ENCODE peak calls at places on chromosome 2, in four cellular contexts. A is germinal center, H is mesendoderm, E is cardiac fibroblast. Z is an unnamed sample.

GRCh38 chr2:50345691-50346090 is 686.2 kb downstream of the NRXN1 start:
- DNase-seq in A (no peak), H (peak; percentile 26), E (no peak), Z (no peak)

GRCh38 chr2:82344670-82345069 is 2040.1 kb upstream of the LRRTM1 start:
- DNase-seq in E (peak; percentile 2), A (no peak), H (peak; percentile 84), Z (no peak)

GRCh38 chr2:74471332-74472065 is 981 bp downstream of the MRPL53 start:
- DNase-seq in A (no peak), E (peak; percentile 15), H (no peak), Z (peak; percentile 22)

GRCh38 chr2:65329551-65329950 is 101.9 kb downstream of the ACTR2 start:
- DNase-seq in H (no peak), A (no peak), E (no peak), Z (no peak)

GRCh38 chr2:235206980-235207579 is 255.3 kb downstream of the SH3BP4 start:
- DNase-seq in H (no peak), A (no peak), E (no peak), Z (no peak)

GRCh38 chr2:197674546-197674945 is 841 bp downstream of the RFTN2 start:
- DNase-seq in E (no peak), H (no peak), A (no peak), Z (peak; percentile 78)

GRCh38 chr2:125172181-125172580 is 1147.1 kb downstream of the CNTNAP5 start:
- DNase-seq in H (no peak), A (no peak), E (no peak), Z (no peak)

GRCh38 chr2:102230410-102230909 is 43.6 kb downstream of the IL1RL2 start:
- DNase-seq in E (no peak), H (no peak), A (no peak), Z (no peak)

GRCh38 chr2:206011795-206012194 is 74.2 kb downstream of the INO80D start:
- DNase-seq in H (no peak), A (no peak), E (peak; percentile 25), Z (no peak)

GRCh38 chr2:231200805-231201474 is 2.5 kb downstream of the ARMC9 start:
- DNase-seq in A (no peak), E (no peak), H (peak; percentile 77), Z (peak; percentile 75)

GRCh38 chr2:102803041-102803896 is 41.4 kb downstream of the TMEM182 start:
- DNase-seq in A (no peak), H (no peak), E (no peak), Z (no peak)

GRCh38 chr2:118970396-118971135 is 28.6 kb downstream of the MARCO start:
- DNase-seq in A (no peak), E (no peak), H (no peak), Z (no peak)

GRCh38 chr2:63589148-63589972 is 597 bp downstream of the MDH1 start:
- DNase-seq in A (no peak), E (no peak), H (peak; percentile 73), Z (peak; percentile 9)

GRCh38 chr2:31764169-31764568 is 183.4 kb upstream of the SRD5A2 start:
- DNase-seq in A (no peak), H (no peak), E (no peak), Z (peak; percentile 13)

GRCh38 chr2:136874258-136874657 is 108.9 kb downstream of the THSD7B start:
- DNase-seq in A (no peak), H (peak; percentile 52), E (peak; percentile 38), Z (peak; percentile 8)

GRCh38 chr2:120605231-120605935 is 130.3 kb upstream of the GLI2 start:
- DNase-seq in A (no peak), E (no peak), H (peak; percentile 19), Z (no peak)

GRCh38 chr2:16653799-16654198 is 11.8 kb downstream of the CYRIA start:
- DNase-seq in A (peak; percentile 54), H (no peak), E (no peak), Z (no peak)

GRCh38 chr2:139218181-139218580 is 438.0 kb upstream of the NXPH2 start:
- DNase-seq in E (no peak), A (no peak), H (no peak), Z (no peak)

GRCh38 chr2:112159454-112159921 is 21.3 kb downstream of the FBLN7 start:
- DNase-seq in H (no peak), E (no peak), A (peak; percentile 77), Z (no peak)

GRCh38 chr2:196131384-196131861 is 40.0 kb downstream of the STK17B start:
- DNase-seq in E (peak; percentile 77), A (peak; percentile 37), H (peak; percentile 79), Z (peak; percentile 45)

GRCh38 chr2:168482952-168483831 is 27.1 kb downstream of the CERS6 start:
- DNase-seq in E (peak; percentile 57), A (no peak), H (no peak), Z (no peak)

GRCh38 chr2:148517296-148517695 is 127.3 kb upstream of the EPC2 start:
- DNase-seq in E (no peak), A (no peak), H (no peak), Z (no peak)

GRCh38 chr2:241851325-241852115 is 7.2 kb downstream of the PDCD1 start:
- DNase-seq in H (no peak), A (no peak), E (no peak), Z (no peak)

GRCh38 chr2:100580474-100581264 is 17.9 kb downstream of the PDCL3 start:
- DNase-seq in H (no peak), E (peak; percentile 6), A (peak; percentile 52), Z (no peak)

Z was measured in adipocyte.